ENCODE peak calls at places on chromosomes 13 and 19, in eight cellular contexts. C is CD8-positive, alpha-beta T cell; G is mucosa of descending colon; B is tibial artery; A is astrocyte of the spinal cord; X is IMR-90; U is endodermal cell; M is transverse colon. I is an unnamed sample.

GRCh38 chr13:43261018-43261417 is 237.6 kb downstream of the DNAJC15 start:
- DNase-seq in M (no peak), B (no peak), X (peak), G (no peak), A (peak), U (no peak), C (no peak), I (no peak)

GRCh38 chr13:22095794-22096193 is 424.9 kb downstream of the FGF9 start:
- DNase-seq in X (no peak), B (no peak), C (no peak), A (no peak), G (no peak), U (no peak), M (no peak), I (no peak)

GRCh38 chr13:57632276-57633140 is 964 bp downstream of the PCDH17 start:
- DNase-seq in M (no peak), U (peak), G (no peak), X (no peak), B (peak), A (peak), C (no peak), I (no peak)

GRCh38 chr13:98575009-98575866 is 1.7 kb downstream of the STK24 start:
- DNase-seq in B (no peak), G (no peak), U (no peak), X (no peak), C (no peak), M (no peak), A (peak), I (no peak)

GRCh38 chr13:79386125-79386822 is 19.8 kb downstream of the RBM26 start:
- DNase-seq in A (no peak), M (no peak), B (no peak), U (no peak), C (no peak), G (no peak), X (no peak), I (no peak)

GRCh38 chr13:40456397-40456958 is 210.0 kb downstream of the FOXO1 start:
- DNase-seq in C (no peak), M (no peak), A (no peak), G (no peak), B (no peak), X (no peak), U (no peak), I (no peak)

GRCh38 chr13:21901772-21902708 is 231.2 kb downstream of the FGF9 start:
- DNase-seq in A (no peak), B (no peak), C (no peak), M (no peak), U (no peak), G (no peak), X (peak), I (no peak)

GRCh38 chr19:1289395-1290244 is 3.9 kb downstream of the EFNA2 start:
- DNase-seq in A (no peak), G (no peak), U (no peak), X (no peak), B (no peak), M (no peak), C (no peak), I (no peak)

DNA sequence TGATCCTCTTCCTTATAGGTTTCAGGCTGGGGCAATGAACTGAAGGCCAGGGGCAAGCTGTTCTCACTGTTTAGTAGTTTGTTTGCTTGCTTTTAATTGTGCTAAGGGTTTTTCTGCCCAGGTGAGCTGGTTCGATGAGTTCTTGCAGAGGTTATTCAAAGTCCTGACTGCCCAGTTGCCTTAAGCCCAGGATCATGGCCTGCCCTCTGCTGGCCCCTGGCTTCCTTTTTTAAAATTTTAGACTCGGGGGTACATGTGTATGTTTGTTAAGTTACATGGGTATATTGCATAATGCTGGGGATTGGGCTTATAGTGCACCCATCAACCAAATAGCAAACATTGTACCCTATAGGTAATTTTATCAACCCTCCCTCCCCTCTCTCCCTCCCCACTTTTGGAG is 65.7 kb downstream of the ZNF536 start:
- DNase-seq in X (no peak), G (no peak), A (no peak), B (no peak), U (peak), M (no peak), C (no peak), I (no peak)
- TF ChIP-seq CTCF in X (no peak), G (no peak), A (no peak), B (no peak), U (peak), M (no peak), C (no peak), I (no peak)

DNA sequence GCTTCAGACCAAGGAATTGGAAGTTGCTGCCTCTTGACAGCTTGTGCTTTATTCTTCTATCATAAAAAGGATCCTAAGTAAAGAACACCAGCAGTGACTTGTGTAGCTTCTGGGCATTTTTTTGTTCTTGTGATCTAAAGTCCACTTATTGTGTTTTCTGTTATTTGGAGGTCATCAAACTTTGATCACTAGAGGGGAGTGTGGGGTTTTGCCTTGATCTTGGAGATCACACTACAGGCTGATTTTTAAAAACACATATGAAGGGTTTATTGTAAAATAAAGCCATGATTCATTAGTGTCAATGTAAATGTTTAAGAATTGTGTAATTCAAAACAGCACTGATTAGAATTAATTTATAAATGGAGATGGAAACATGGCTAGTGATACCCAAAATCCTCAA is 328.7 kb upstream of the EDNRB start:
- DNase-seq in B (no peak), G (no peak), A (no peak), U (no peak), M (no peak), X (no peak), C (no peak), I (no peak)
- TF ChIP-seq CTCF in B (no peak), G (no peak), A (no peak), U (peak), M (no peak), X (no peak), C (no peak), I (no peak)

DNA sequence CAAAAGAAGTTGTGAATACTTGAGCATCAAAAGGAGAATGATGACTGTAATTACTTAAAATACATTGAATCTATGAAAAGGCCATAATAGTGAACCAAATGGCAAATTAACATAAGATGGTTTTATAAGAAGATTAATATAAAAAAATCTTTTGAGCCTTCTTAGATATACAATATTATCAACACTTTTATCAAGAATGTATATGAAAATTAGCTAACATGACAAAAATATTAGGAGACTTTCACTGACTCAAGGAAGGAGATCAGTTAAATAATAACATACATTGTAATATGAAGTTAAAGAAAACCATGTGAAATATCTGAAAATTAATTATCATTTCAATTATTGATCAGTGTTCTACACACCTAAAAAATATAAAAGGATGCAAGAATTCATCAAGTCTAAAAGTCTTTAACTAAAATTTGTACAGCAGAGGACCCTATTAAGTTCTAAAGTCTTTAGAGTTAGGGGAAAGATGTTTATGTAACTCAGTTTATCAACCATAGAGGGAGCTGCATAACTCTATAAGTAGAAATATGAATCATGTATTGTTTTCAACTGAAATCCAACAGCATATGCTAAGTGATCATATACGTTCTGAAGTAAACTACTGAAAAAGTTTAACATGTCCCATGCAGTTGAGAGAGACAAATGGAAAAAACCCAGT is 756.1 kb upstream of the MIR17HG start:
- DNase-seq in B (no peak), U (no peak), G (no peak), C (no peak), X (no peak), M (no peak), A (no peak), I (no peak)
- TF ChIP-seq CTCF in B (no peak), U (no peak), G (no peak), C (no peak), X (no peak), M (no peak), A (no peak), I (no peak)

GRCh38 chr13:49214917-49215376 is 5.2 kb upstream of the MLNR start:
- DNase-seq in A (no peak), B (peak), M (peak), C (peak), X (peak), U (peak), G (peak), I (peak)
- TF ChIP-seq CTCF in A (no peak), B (no peak), M (peak), C (peak), X (no peak), U (peak), G (no peak), I (peak)

DNA sequence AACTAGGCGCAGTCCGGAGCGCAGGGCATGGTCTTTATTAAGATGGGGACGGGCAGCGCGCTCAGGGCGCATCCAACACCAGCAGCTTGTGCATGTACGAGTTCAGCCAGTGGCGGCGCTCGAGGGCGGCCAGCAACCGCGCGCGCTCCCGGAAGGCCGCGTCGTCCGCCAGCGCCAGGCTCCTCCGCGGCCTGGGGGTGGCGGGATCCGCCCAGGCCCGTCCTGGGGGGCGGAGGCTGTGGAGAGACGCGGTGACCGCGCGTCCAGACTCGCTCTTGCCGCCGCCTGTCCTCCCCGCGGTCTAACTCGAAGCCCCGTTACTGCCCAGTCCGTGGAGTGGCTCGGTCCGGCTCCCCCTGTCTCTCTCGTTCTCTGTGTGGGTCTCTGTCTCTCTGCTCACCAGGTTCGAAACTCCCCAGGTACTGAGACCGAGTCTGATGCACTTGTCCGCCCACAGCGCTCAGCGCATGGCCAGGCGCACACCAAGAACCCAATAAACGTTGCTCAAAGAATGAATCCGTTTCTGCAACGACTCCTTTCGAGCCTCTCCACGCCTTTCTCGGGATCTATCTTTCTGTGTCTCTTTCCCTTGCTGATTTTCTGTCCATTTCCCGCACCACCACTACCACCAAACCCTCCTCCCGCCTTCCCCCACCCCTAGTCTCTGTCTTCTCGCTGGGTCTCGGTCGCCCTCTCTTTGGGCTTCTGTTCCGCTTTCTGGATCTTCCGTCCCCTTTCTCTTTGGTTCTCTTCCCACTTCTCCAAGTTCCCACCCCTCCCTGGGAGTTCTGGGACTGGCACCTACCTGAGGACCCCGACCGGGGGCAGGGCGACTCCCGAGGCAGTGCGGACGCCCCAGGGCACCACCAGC is 599 bp downstream of the PTH2 start:
- DNase-seq in B (no peak), M (no peak), U (peak), G (peak), C (peak), A (no peak), X (peak), I (peak)
- TF ChIP-seq CTCF in B (peak), M (peak), U (peak), G (no peak), C (peak), A (no peak), X (peak), I (peak)

DNA sequence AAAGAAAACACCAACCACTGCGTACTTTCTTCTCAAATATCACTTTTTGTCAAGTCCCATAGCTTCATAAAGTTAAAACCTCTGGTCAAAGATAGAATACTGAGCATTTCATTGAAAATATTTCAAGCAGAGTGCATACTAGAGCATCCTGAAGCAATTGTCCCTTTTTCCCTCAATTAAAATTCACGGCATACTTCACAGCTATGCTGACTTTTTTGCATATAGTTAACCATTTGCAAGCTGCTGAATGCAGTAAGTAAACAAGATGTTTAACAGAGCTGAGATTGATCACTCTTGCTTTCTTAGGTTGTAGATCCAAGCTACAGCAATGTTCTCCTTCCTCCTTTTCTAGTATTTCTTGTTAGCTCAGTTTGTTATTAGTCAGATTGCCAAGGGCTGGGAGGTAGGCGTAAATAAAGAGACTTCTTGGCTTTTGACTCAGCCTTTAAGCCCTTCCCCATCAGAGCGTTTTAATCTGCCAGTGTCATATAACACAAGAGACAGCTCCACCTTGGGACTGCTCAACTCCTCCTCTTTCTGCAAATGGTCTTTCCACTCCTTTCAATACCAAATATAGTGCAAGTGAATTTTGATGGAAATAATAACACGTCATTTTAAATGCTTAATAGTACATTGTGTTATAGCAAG is at the start of gene SLITRK6:
- DNase-seq in U (peak), A (peak), X (peak), C (no peak), B (no peak), G (no peak), M (no peak), I (no peak)
- TF ChIP-seq CTCF in U (peak), A (no peak), X (peak), C (no peak), B (no peak), G (no peak), M (no peak), I (no peak)

GRCh38 chr19:7342143-7342542 is 6.6 kb upstream of the ARHGEF18 start:
- DNase-seq in G (no peak), U (no peak), M (no peak), B (no peak), A (no peak), C (no peak), X (no peak), I (no peak)
- TF ChIP-seq CTCF in G (no peak), U (no peak), M (no peak), B (no peak), A (no peak), C (no peak), X (no peak), I (no peak)

DNA sequence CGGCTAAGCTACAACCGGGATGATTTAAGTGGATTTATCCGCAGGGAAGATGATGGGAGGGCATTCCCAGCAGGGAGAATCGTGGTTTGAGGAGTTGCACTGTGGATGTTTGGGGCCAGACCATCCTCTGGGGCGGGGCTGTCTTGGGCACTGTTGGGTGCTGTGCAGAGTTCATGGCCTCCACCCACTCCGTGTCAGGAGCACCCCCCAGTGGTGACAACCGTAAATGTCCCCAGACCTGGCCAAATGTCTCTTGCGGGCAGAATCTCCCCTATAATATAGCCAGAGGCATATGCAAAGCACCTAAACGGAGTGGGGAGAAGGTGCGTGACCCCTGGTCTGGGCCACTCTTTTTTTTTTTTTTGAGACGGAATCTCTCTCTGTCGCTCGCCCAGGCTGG is 40.2 kb downstream of the SMIM24 start:
- DNase-seq in U (peak), B (peak), A (no peak), X (no peak), M (peak), C (peak), G (peak), I (peak)
- TF ChIP-seq CTCF in U (peak), B (peak), A (peak), X (peak), M (peak), C (peak), G (peak), I (peak)

GRCh38 chr13:30796132-30796832 is 60.9 kb downstream of the ALOX5AP start:
- DNase-seq in X (peak), U (no peak), G (no peak), C (no peak), M (no peak), A (peak), B (no peak), I (no peak)
- TF ChIP-seq CTCF in X (no peak), U (peak), G (no peak), C (no peak), M (no peak), A (no peak), B (no peak), I (no peak)

DNA sequence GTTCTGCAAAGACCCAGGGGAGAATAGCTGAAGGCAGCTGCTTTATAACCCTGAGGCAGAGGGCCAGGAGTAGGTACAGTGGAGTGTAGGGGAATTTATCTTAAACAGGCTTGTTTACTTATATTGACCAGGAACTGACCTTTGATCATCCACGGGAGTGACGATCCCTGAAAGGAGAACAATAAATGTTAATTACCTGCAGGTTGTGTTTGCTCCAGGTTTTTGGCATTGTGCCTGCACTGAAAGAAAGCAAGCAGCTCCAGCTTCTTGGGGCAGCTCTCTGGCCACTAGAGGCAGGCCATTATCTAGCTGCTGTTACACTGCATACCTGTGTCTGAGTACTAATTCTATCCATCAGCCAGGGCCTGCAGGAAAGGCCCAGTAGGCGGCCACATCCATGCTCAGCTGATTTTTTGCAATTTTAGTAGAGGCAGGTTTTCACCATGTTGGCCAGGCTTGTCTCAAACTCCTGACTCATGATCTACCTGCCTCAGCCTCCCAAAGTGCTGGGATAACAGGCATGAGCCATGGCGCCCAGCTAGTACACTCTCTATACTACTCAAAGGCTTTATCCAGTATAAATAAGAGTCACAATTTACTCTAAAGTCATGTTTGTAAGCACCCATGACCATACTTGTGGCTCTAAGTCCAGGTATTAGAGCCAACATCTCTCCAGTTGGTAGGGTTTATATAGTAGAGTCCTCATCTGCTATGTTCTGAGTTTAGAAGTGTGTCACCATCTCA is 8.5 kb upstream of the ZNF91 start:
- DNase-seq in C (no peak), B (no peak), M (peak), U (peak), G (peak), A (no peak), X (no peak), I (no peak)
- TF ChIP-seq CTCF in C (no peak), B (no peak), M (peak), U (peak), G (peak), A (no peak), X (no peak), I (no peak)

I was measured in natural killer cell.